ENCODE peak calls at places on chromosomes 13 and 19, in six cellular contexts. One of them, this sample, is unnamed.

GRCh38 chr13:24107955-24108614 is 52.4 kb upstream of the SPATA13 start:
- DNase-seq in AG04450: peak; percentile 16
- DNase-seq in cardiac fibroblast: no peak
- DNase-seq in spleen: no peak
- DNase-seq in lung: no peak
- DNase-seq in body of pancreas: no peak
- DNase-seq in this sample: no peak

GRCh38 chr13:33937373-33938087 is 119.6 kb downstream of the RFC3 start:
- DNase-seq in AG04450: no peak
- DNase-seq in cardiac fibroblast: no peak
- DNase-seq in spleen: no peak
- DNase-seq in lung: no peak
- DNase-seq in body of pancreas: peak; percentile 15
- DNase-seq in this sample: no peak

GRCh38 chr19:45901432-45901903 is 945 bp downstream of the MYPOP start:
- DNase-seq in AG04450: no peak
- DNase-seq in cardiac fibroblast: peak; percentile 56
- DNase-seq in spleen: peak; percentile 87
- DNase-seq in lung: no peak
- DNase-seq in body of pancreas: peak; percentile 41
- DNase-seq in this sample: peak; percentile 59

GRCh38 chr13:44867825-44868224 is 121.4 kb downstream of the NUFIP1 start:
- DNase-seq in AG04450: no peak
- DNase-seq in cardiac fibroblast: peak; percentile 48
- DNase-seq in spleen: no peak
- DNase-seq in lung: no peak
- DNase-seq in body of pancreas: no peak
- DNase-seq in this sample: no peak

GRCh38 chr19:6828698-6829633 is 56.5 kb downstream of the VAV1 start:
- DNase-seq in AG04450: no peak
- DNase-seq in cardiac fibroblast: no peak
- DNase-seq in spleen: no peak
- DNase-seq in lung: no peak
- DNase-seq in body of pancreas: no peak
- DNase-seq in this sample: no peak

GRCh38 chr13:110560606-110561334 is 752 bp downstream of the RAB20 start:
- DNase-seq in AG04450: no peak
- DNase-seq in cardiac fibroblast: peak; percentile 46
- DNase-seq in spleen: no peak
- DNase-seq in lung: peak; percentile 47
- DNase-seq in body of pancreas: peak; percentile 69
- DNase-seq in this sample: no peak

GRCh38 chr13:111911141-111911720 is 155.7 kb upstream of the SOX1 start:
- DNase-seq in AG04450: no peak
- DNase-seq in cardiac fibroblast: no peak
- DNase-seq in spleen: peak; percentile 41
- DNase-seq in lung: peak; percentile 18
- DNase-seq in body of pancreas: peak; percentile 1
- DNase-seq in this sample: no peak

GRCh38 chr19:16143399-16144215 is at the start of gene HSH2D:
- DNase-seq in AG04450: no peak
- DNase-seq in cardiac fibroblast: no peak
- DNase-seq in spleen: peak; percentile 99
- DNase-seq in lung: peak; percentile 81
- DNase-seq in body of pancreas: peak; percentile 89
- DNase-seq in this sample: no peak

GRCh38 chr19:53102701-53103140 is 501 bp downstream of the ZNF160 start:
- DNase-seq in AG04450: no peak
- DNase-seq in cardiac fibroblast: peak; percentile 57
- DNase-seq in spleen: peak; percentile 86
- DNase-seq in lung: no peak
- DNase-seq in body of pancreas: peak; percentile 34
- DNase-seq in this sample: peak; percentile 50

DNA sequence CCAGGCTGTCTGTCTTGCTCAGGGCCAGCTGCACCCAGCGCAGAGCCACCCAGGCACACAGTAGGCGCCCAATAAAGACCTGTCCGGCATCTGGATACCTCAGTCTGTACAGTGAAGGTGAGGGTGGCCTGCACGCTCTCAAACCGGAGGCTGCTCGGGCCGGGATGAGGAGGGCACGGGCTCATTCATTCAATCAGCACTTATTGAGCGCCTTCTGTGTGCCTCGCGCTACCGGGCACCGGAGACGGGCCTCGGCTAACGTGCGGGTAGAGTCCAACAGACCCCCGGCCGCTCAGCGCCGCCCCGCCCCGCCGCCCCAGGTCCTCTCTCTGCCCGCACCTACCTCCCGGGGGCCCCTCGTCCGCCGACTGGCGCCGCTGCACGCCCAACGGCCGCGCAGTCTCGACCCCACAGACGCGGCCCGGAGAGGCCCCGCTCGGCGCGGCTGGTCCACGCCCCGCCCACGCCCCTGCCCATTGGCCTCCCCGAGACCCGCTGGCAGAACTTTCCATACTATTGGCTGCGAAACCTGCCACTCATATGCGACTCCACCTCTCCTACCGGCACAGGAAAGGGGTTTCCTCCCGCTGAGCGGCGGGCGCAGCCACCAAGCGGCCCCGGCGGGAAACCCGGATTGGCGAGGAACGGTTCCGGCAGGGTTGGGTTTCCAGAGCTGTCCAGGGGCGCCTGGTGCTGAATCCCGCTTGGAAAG is at the start of gene SLC39A3:
- DNase-seq in AG04450: peak; percentile 98
- DNase-seq in cardiac fibroblast: peak; percentile 99
- DNase-seq in spleen: peak; percentile 97
- DNase-seq in lung: peak; percentile 100
- DNase-seq in body of pancreas: peak; percentile 99
- DNase-seq in this sample: peak; percentile 100
- TF ChIP-seq CTCF in AG04450: peak; percentile 19
- TF ChIP-seq CTCF in cardiac fibroblast: peak; percentile 12
- TF ChIP-seq CTCF in spleen: peak; percentile 62
- TF ChIP-seq CTCF in lung: peak; percentile 20
- TF ChIP-seq CTCF in body of pancreas: no peak
- TF ChIP-seq CTCF in this sample: no peak

GRCh38 chr19:51440052-51440451 is 18.2 kb downstream of the SIGLEC8 start:
- DNase-seq in AG04450: no peak
- DNase-seq in cardiac fibroblast: no peak
- DNase-seq in spleen: peak; percentile 18
- DNase-seq in lung: no peak
- DNase-seq in body of pancreas: no peak
- DNase-seq in this sample: no peak

GRCh38 chr19:51441410-51442390 is 16.6 kb downstream of the SIGLEC8 start:
- DNase-seq in AG04450: no peak
- DNase-seq in cardiac fibroblast: no peak
- DNase-seq in spleen: peak; percentile 90
- DNase-seq in lung: no peak
- DNase-seq in body of pancreas: no peak
- DNase-seq in this sample: no peak

GRCh38 chr19:51440846-51441409 is 17.3 kb downstream of the SIGLEC8 start:
- DNase-seq in AG04450: no peak
- DNase-seq in cardiac fibroblast: no peak
- DNase-seq in spleen: peak; percentile 76
- DNase-seq in lung: no peak
- DNase-seq in body of pancreas: no peak
- DNase-seq in this sample: no peak

GRCh38 chr19:51433092-51433491 is 15.7 kb upstream of the SIGLEC10 start:
- DNase-seq in AG04450: no peak
- DNase-seq in cardiac fibroblast: no peak
- DNase-seq in spleen: no peak
- DNase-seq in lung: no peak
- DNase-seq in body of pancreas: no peak
- DNase-seq in this sample: no peak

DNA sequence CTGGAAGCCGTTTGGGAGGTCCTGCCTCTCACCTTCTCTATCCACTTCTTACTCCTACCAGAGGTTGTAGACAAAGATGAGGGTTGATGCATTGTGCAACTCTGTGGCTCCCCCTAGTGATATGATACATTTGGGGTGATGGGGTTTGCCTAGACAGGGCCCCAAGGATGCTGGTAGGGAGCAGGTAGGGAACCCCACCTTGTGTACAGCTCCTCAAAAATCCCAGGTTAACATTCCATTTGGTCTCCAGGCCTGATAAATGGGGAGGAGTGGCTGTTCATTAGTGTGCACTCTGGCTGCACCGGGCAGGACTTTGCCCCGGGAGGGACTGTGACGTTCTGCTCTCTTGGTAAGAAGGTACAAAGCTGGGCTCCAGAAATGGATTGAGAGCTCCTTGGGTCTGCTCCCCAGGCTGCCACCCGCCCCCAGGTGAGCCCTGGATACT is 19.2 kb downstream of the SIGLEC8 start:
- DNase-seq in AG04450: no peak
- DNase-seq in cardiac fibroblast: peak; percentile 2
- DNase-seq in spleen: peak; percentile 57
- DNase-seq in lung: no peak
- DNase-seq in body of pancreas: no peak
- DNase-seq in this sample: no peak
- TF ChIP-seq CTCF in AG04450: peak; percentile 31
- TF ChIP-seq CTCF in cardiac fibroblast: peak; percentile 36
- TF ChIP-seq CTCF in spleen: peak; percentile 45
- TF ChIP-seq CTCF in lung: peak; percentile 7
- TF ChIP-seq CTCF in body of pancreas: no peak
- TF ChIP-seq CTCF in this sample: no peak

DNA sequence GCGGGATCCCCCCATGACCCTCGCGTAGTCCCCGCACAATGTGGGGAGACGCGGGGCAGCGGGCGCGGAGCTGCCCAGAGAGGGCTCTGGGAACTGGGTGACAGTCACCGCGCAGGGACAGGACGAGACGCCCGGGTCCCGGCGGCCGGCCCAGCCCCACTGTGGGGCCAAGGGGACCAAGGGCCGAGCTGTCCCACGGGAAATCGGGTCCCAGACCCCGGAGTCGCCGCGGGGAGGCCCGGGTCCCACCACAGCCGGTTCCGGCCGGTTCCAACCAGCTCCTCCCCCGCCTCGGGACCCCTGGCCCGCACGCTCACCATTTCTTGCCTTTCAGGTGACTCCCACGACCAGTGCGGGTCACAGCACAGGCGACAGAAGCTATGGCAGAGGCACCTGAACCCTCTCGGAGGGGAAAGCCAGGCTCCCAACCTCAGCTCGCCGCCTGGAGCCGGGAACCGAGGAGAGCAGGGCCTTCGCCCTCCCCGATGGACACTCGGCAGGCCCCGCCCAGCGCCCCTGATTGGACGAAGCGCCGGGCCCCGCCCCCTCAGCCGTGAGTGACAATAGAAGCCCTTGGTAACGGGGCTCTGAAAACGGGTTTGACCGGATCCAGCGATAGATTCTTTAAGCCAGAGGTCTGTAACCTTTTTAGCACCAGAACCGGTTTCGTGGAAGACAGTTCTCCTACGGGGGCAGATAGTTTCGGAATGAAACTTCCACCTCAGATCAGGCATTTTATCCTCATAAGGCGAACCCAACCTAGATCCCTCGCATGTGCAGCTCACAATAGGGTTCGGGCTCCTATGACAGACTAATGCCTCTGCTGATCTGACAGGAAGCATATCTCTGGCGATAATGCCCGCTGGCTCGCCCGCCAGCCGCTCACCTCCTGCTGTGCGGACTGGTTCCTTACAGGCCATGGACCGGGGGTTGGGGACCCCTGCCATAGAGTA is at the start of gene ZNF433:
- DNase-seq in AG04450: peak; percentile 36
- DNase-seq in cardiac fibroblast: peak; percentile 86
- DNase-seq in spleen: peak; percentile 94
- DNase-seq in lung: peak; percentile 97
- DNase-seq in body of pancreas: peak; percentile 99
- DNase-seq in this sample: peak; percentile 97
- TF ChIP-seq CTCF in AG04450: no peak
- TF ChIP-seq CTCF in cardiac fibroblast: no peak
- TF ChIP-seq CTCF in spleen: no peak
- TF ChIP-seq CTCF in lung: no peak
- TF ChIP-seq CTCF in body of pancreas: no peak
- TF ChIP-seq CTCF in this sample: no peak

DNA sequence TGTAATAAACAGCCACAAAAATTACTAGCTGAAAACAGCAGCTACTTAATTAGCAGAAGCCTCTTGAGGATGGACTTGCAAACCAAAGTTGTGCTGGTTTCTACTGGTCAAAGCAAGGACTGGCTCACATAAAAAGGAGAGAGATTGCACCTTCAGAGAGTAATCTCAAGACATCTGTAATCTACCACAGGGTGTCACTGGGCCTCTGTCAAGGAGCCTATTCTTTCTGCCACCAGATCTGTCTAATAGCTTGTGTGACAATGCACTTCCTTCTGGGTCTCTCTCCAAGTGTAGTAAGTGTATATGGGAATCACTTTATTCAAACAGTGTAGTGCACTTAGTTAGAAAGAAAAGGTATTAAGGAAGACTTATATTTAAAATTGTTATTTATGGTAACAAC is 24.4 kb upstream of the ZNF561 start:
- DNase-seq in AG04450: no peak
- DNase-seq in cardiac fibroblast: no peak
- DNase-seq in spleen: no peak
- DNase-seq in lung: no peak
- DNase-seq in body of pancreas: no peak
- DNase-seq in this sample: no peak
- TF ChIP-seq CTCF in AG04450: no peak
- TF ChIP-seq CTCF in cardiac fibroblast: no peak
- TF ChIP-seq CTCF in spleen: no peak
- TF ChIP-seq CTCF in lung: no peak
- TF ChIP-seq CTCF in body of pancreas: no peak
- TF ChIP-seq CTCF in this sample: no peak

GRCh38 chr19:50702158-50702869 is 17.3 kb downstream of the SHANK1 start:
- DNase-seq in AG04450: no peak
- DNase-seq in cardiac fibroblast: no peak
- DNase-seq in spleen: no peak
- DNase-seq in lung: no peak
- DNase-seq in body of pancreas: no peak
- DNase-seq in this sample: no peak

GRCh38 chr19:50706387-50706786 is 13.2 kb downstream of the SHANK1 start:
- DNase-seq in AG04450: no peak
- DNase-seq in cardiac fibroblast: no peak
- DNase-seq in spleen: no peak
- DNase-seq in lung: no peak
- DNase-seq in body of pancreas: no peak
- DNase-seq in this sample: no peak

GRCh38 chr19:50702870-50703829 is 16.5 kb downstream of the SHANK1 start:
- DNase-seq in AG04450: no peak
- DNase-seq in cardiac fibroblast: peak; percentile 26
- DNase-seq in spleen: peak; percentile 44
- DNase-seq in lung: no peak
- DNase-seq in body of pancreas: no peak
- DNase-seq in this sample: no peak

GRCh38 chr19:50705422-50706019 is 14.1 kb downstream of the SHANK1 start:
- DNase-seq in AG04450: peak; percentile 30
- DNase-seq in cardiac fibroblast: peak; percentile 73
- DNase-seq in spleen: no peak
- DNase-seq in lung: no peak
- DNase-seq in body of pancreas: no peak
- DNase-seq in this sample: peak; percentile 53

DNA sequence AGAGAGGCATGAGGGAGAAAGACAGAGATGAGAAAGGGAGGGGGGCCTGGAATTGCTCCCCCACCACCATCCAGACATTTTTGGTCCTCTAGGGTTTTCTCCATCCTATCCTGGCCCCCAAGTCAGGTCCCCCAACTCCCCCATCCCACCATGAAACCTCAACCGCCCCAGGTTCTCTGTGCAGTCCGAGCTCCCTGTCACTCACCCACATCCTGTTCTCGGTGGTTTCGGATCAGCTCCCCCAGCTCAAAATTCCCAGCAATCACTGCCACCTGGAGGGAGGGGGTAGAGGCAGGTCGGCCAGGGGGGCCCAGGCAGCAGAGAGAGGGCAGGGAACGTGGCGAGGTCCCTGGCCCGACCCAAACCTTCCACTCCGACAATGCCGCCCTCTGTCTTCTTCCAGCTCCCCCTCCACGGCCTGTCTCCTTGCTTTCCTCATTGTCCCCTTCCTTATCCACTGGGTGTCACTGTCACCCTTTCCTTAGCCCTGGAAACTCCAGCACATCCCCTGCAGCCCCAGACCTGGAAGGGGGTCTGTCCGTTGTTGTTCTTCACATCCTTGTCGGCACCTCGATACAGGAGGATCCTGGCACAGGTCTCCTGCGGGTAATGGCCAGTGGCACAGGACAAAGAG is 15.6 kb downstream of the SHANK1 start:
- DNase-seq in AG04450: no peak
- DNase-seq in cardiac fibroblast: no peak
- DNase-seq in spleen: no peak
- DNase-seq in lung: no peak
- DNase-seq in body of pancreas: no peak
- DNase-seq in this sample: no peak
- TF ChIP-seq CTCF in AG04450: no peak
- TF ChIP-seq CTCF in cardiac fibroblast: no peak
- TF ChIP-seq CTCF in spleen: no peak
- TF ChIP-seq CTCF in lung: no peak
- TF ChIP-seq CTCF in body of pancreas: no peak
- TF ChIP-seq CTCF in this sample: peak; percentile 28

This sample was measured in nephron progenitor cell.